ENCODE peak calls at places on chromosomes 4 and X, in nine cellular contexts. One of them, this sample, is unnamed.

GRCh38 chr4:143437937-143438336 is 75.6 kb upstream of the SMARCA5 start:
- DNase-seq in kidney: no peak
- DNase-seq in fibroblast of the conjunctiva: no peak
- DNase-seq in AML-193: no peak
- DNase-seq in bronchial epithelial cell: no peak
- DNase-seq in SK-N-SH: no peak
- DNase-seq in NCI-H1694: no peak
- DNase-seq in Panc1: no peak
- DNase-seq in stimulated activated naive CD8-positive, alpha-beta T cell treated with anti-CD3 and anti-CD28 coated beads, Interleukin-15, Interleukin-2, amounts not matched to agents 100 U/mL and 50 U/mL, for 24 hours: no peak
- DNase-seq in this sample: no peak

GRCh38 chr4:147733614-147734344 is 1.9 kb downstream of the ARHGAP10 start:
- DNase-seq in kidney: no peak
- DNase-seq in fibroblast of the conjunctiva: no peak
- DNase-seq in AML-193: peak
- DNase-seq in bronchial epithelial cell: peak
- DNase-seq in SK-N-SH: peak
- DNase-seq in NCI-H1694: no peak
- DNase-seq in Panc1: no peak
- DNase-seq in stimulated activated naive CD8-positive, alpha-beta T cell treated with anti-CD3 and anti-CD28 coated beads, Interleukin-15, Interleukin-2, amounts not matched to agents 100 U/mL and 50 U/mL, for 24 hours: no peak
- DNase-seq in this sample: no peak

GRCh38 chrX:69616520-69617203 is 749 bp downstream of the EDA start:
- DNase-seq in kidney: peak
- DNase-seq in fibroblast of the conjunctiva: no peak
- DNase-seq in AML-193: no peak
- DNase-seq in bronchial epithelial cell: no peak
- DNase-seq in SK-N-SH: peak
- DNase-seq in NCI-H1694: no peak
- DNase-seq in Panc1: no peak
- DNase-seq in stimulated activated naive CD8-positive, alpha-beta T cell treated with anti-CD3 and anti-CD28 coated beads, Interleukin-15, Interleukin-2, amounts not matched to agents 100 U/mL and 50 U/mL, for 24 hours: peak
- DNase-seq in this sample: peak

GRCh38 chrX:16638533-16638932 is 11.4 kb upstream of the S100G start:
- DNase-seq in kidney: no peak
- DNase-seq in fibroblast of the conjunctiva: no peak
- DNase-seq in AML-193: no peak
- DNase-seq in bronchial epithelial cell: no peak
- DNase-seq in SK-N-SH: no peak
- DNase-seq in NCI-H1694: no peak
- DNase-seq in Panc1: no peak
- DNase-seq in stimulated activated naive CD8-positive, alpha-beta T cell treated with anti-CD3 and anti-CD28 coated beads, Interleukin-15, Interleukin-2, amounts not matched to agents 100 U/mL and 50 U/mL, for 24 hours: no peak
- DNase-seq in this sample: no peak

GRCh38 chr4:2537011-2537830 is 774 bp downstream of the FAM193A start:
- DNase-seq in kidney: peak
- DNase-seq in fibroblast of the conjunctiva: no peak
- DNase-seq in AML-193: no peak
- DNase-seq in bronchial epithelial cell: peak
- DNase-seq in SK-N-SH: peak
- DNase-seq in NCI-H1694: no peak
- DNase-seq in Panc1: no peak
- DNase-seq in stimulated activated naive CD8-positive, alpha-beta T cell treated with anti-CD3 and anti-CD28 coated beads, Interleukin-15, Interleukin-2, amounts not matched to agents 100 U/mL and 50 U/mL, for 24 hours: peak
- DNase-seq in this sample: peak

GRCh38 chr4:8235686-8236085 is 33.9 kb upstream of the HTRA3 start:
- DNase-seq in kidney: no peak
- DNase-seq in fibroblast of the conjunctiva: no peak
- DNase-seq in AML-193: no peak
- DNase-seq in bronchial epithelial cell: no peak
- DNase-seq in SK-N-SH: no peak
- DNase-seq in NCI-H1694: no peak
- DNase-seq in Panc1: no peak
- DNase-seq in stimulated activated naive CD8-positive, alpha-beta T cell treated with anti-CD3 and anti-CD28 coated beads, Interleukin-15, Interleukin-2, amounts not matched to agents 100 U/mL and 50 U/mL, for 24 hours: no peak
- DNase-seq in this sample: no peak

GRCh38 chr4:59936566-59936965 is 1263.6 kb upstream of the ADGRL3 start:
- DNase-seq in kidney: no peak
- DNase-seq in fibroblast of the conjunctiva: no peak
- DNase-seq in AML-193: no peak
- DNase-seq in bronchial epithelial cell: no peak
- DNase-seq in SK-N-SH: no peak
- DNase-seq in NCI-H1694: no peak
- DNase-seq in Panc1: no peak
- DNase-seq in stimulated activated naive CD8-positive, alpha-beta T cell treated with anti-CD3 and anti-CD28 coated beads, Interleukin-15, Interleukin-2, amounts not matched to agents 100 U/mL and 50 U/mL, for 24 hours: no peak
- DNase-seq in this sample: no peak

GRCh38 chr4:157217708-157218107 is 2.8 kb upstream of the GRIA2 start:
- DNase-seq in kidney: no peak
- DNase-seq in fibroblast of the conjunctiva: peak
- DNase-seq in AML-193: no peak
- DNase-seq in bronchial epithelial cell: peak
- DNase-seq in SK-N-SH: peak
- DNase-seq in NCI-H1694: peak
- DNase-seq in Panc1: no peak
- DNase-seq in stimulated activated naive CD8-positive, alpha-beta T cell treated with anti-CD3 and anti-CD28 coated beads, Interleukin-15, Interleukin-2, amounts not matched to agents 100 U/mL and 50 U/mL, for 24 hours: no peak
- DNase-seq in this sample: no peak

GRCh38 chr4:67770422-67770821 is 16.2 kb upstream of the GNRHR start:
- DNase-seq in kidney: no peak
- DNase-seq in fibroblast of the conjunctiva: no peak
- DNase-seq in AML-193: no peak
- DNase-seq in bronchial epithelial cell: peak
- DNase-seq in SK-N-SH: no peak
- DNase-seq in NCI-H1694: no peak
- DNase-seq in Panc1: no peak
- DNase-seq in stimulated activated naive CD8-positive, alpha-beta T cell treated with anti-CD3 and anti-CD28 coated beads, Interleukin-15, Interleukin-2, amounts not matched to agents 100 U/mL and 50 U/mL, for 24 hours: no peak
- DNase-seq in this sample: no peak

GRCh38 chr4:169615467-169616106 is 3.2 kb upstream of the NEK1 start:
- DNase-seq in kidney: no peak
- DNase-seq in fibroblast of the conjunctiva: no peak
- DNase-seq in AML-193: no peak
- DNase-seq in bronchial epithelial cell: peak
- DNase-seq in SK-N-SH: no peak
- DNase-seq in NCI-H1694: no peak
- DNase-seq in Panc1: no peak
- DNase-seq in stimulated activated naive CD8-positive, alpha-beta T cell treated with anti-CD3 and anti-CD28 coated beads, Interleukin-15, Interleukin-2, amounts not matched to agents 100 U/mL and 50 U/mL, for 24 hours: no peak
- DNase-seq in this sample: no peak

GRCh38 chr4:41594439-41594838 is 56.5 kb downstream of the LIMCH1 start:
- DNase-seq in kidney: no peak
- DNase-seq in fibroblast of the conjunctiva: no peak
- DNase-seq in AML-193: no peak
- DNase-seq in bronchial epithelial cell: no peak
- DNase-seq in SK-N-SH: no peak
- DNase-seq in NCI-H1694: no peak
- DNase-seq in Panc1: no peak
- DNase-seq in stimulated activated naive CD8-positive, alpha-beta T cell treated with anti-CD3 and anti-CD28 coated beads, Interleukin-15, Interleukin-2, amounts not matched to agents 100 U/mL and 50 U/mL, for 24 hours: no peak
- DNase-seq in this sample: no peak

GRCh38 chr4:52290468-52290867 is 239.4 kb downstream of the SPATA18 start:
- DNase-seq in kidney: no peak
- DNase-seq in fibroblast of the conjunctiva: no peak
- DNase-seq in AML-193: no peak
- DNase-seq in bronchial epithelial cell: no peak
- DNase-seq in SK-N-SH: no peak
- DNase-seq in NCI-H1694: peak
- DNase-seq in Panc1: no peak
- DNase-seq in stimulated activated naive CD8-positive, alpha-beta T cell treated with anti-CD3 and anti-CD28 coated beads, Interleukin-15, Interleukin-2, amounts not matched to agents 100 U/mL and 50 U/mL, for 24 hours: no peak
- DNase-seq in this sample: no peak

GRCh38 chrX:121958886-121959285 is 911.5 kb downstream of the GLUD2 start:
- DNase-seq in kidney: no peak
- DNase-seq in fibroblast of the conjunctiva: no peak
- DNase-seq in AML-193: no peak
- DNase-seq in bronchial epithelial cell: peak
- DNase-seq in SK-N-SH: no peak
- DNase-seq in NCI-H1694: no peak
- DNase-seq in Panc1: no peak
- DNase-seq in stimulated activated naive CD8-positive, alpha-beta T cell treated with anti-CD3 and anti-CD28 coated beads, Interleukin-15, Interleukin-2, amounts not matched to agents 100 U/mL and 50 U/mL, for 24 hours: no peak
- DNase-seq in this sample: no peak

GRCh38 chrX:70280573-70280972 is 1.4 kb upstream of the RAB41 start:
- DNase-seq in kidney: no peak
- DNase-seq in fibroblast of the conjunctiva: no peak
- DNase-seq in AML-193: no peak
- DNase-seq in bronchial epithelial cell: no peak
- DNase-seq in SK-N-SH: no peak
- DNase-seq in NCI-H1694: no peak
- DNase-seq in Panc1: no peak
- DNase-seq in stimulated activated naive CD8-positive, alpha-beta T cell treated with anti-CD3 and anti-CD28 coated beads, Interleukin-15, Interleukin-2, amounts not matched to agents 100 U/mL and 50 U/mL, for 24 hours: no peak
- DNase-seq in this sample: no peak

GRCh38 chrX:122188751-122189150 is 995.3 kb upstream of the GRIA3 start:
- DNase-seq in kidney: no peak
- DNase-seq in fibroblast of the conjunctiva: no peak
- DNase-seq in AML-193: no peak
- DNase-seq in bronchial epithelial cell: peak
- DNase-seq in SK-N-SH: no peak
- DNase-seq in NCI-H1694: no peak
- DNase-seq in Panc1: no peak
- DNase-seq in stimulated activated naive CD8-positive, alpha-beta T cell treated with anti-CD3 and anti-CD28 coated beads, Interleukin-15, Interleukin-2, amounts not matched to agents 100 U/mL and 50 U/mL, for 24 hours: no peak
- DNase-seq in this sample: no peak

GRCh38 chr4:142845293-142846070 is 619 bp downstream of the INPP4B start:
- DNase-seq in kidney: peak
- DNase-seq in fibroblast of the conjunctiva: no peak
- DNase-seq in AML-193: no peak
- DNase-seq in bronchial epithelial cell: no peak
- DNase-seq in SK-N-SH: peak
- DNase-seq in NCI-H1694: no peak
- DNase-seq in Panc1: no peak
- DNase-seq in stimulated activated naive CD8-positive, alpha-beta T cell treated with anti-CD3 and anti-CD28 coated beads, Interleukin-15, Interleukin-2, amounts not matched to agents 100 U/mL and 50 U/mL, for 24 hours: peak
- DNase-seq in this sample: peak

GRCh38 chrX:148658115-148658725 is 157.8 kb downstream of the AFF2 start:
- DNase-seq in kidney: no peak
- DNase-seq in fibroblast of the conjunctiva: no peak
- DNase-seq in AML-193: no peak
- DNase-seq in bronchial epithelial cell: no peak
- DNase-seq in SK-N-SH: no peak
- DNase-seq in NCI-H1694: no peak
- DNase-seq in Panc1: no peak
- DNase-seq in stimulated activated naive CD8-positive, alpha-beta T cell treated with anti-CD3 and anti-CD28 coated beads, Interleukin-15, Interleukin-2, amounts not matched to agents 100 U/mL and 50 U/mL, for 24 hours: no peak
- DNase-seq in this sample: no peak

GRCh38 chr4:2286904-2287593 is 25.1 kb upstream of the MXD4 start:
- DNase-seq in kidney: peak
- DNase-seq in fibroblast of the conjunctiva: no peak
- DNase-seq in AML-193: no peak
- DNase-seq in bronchial epithelial cell: no peak
- DNase-seq in SK-N-SH: no peak
- DNase-seq in NCI-H1694: no peak
- DNase-seq in Panc1: no peak
- DNase-seq in stimulated activated naive CD8-positive, alpha-beta T cell treated with anti-CD3 and anti-CD28 coated beads, Interleukin-15, Interleukin-2, amounts not matched to agents 100 U/mL and 50 U/mL, for 24 hours: no peak
- DNase-seq in this sample: peak

GRCh38 chr4:137226900-137227299 is 305.4 kb downstream of the PCDH18 start:
- DNase-seq in kidney: no peak
- DNase-seq in fibroblast of the conjunctiva: no peak
- DNase-seq in AML-193: no peak
- DNase-seq in bronchial epithelial cell: peak
- DNase-seq in SK-N-SH: peak
- DNase-seq in NCI-H1694: no peak
- DNase-seq in Panc1: no peak
- DNase-seq in stimulated activated naive CD8-positive, alpha-beta T cell treated with anti-CD3 and anti-CD28 coated beads, Interleukin-15, Interleukin-2, amounts not matched to agents 100 U/mL and 50 U/mL, for 24 hours: no peak
- DNase-seq in this sample: no peak

GRCh38 chr4:158065176-158065575 is 107.6 kb downstream of the GASK1B start:
- DNase-seq in kidney: no peak
- DNase-seq in fibroblast of the conjunctiva: no peak
- DNase-seq in AML-193: no peak
- DNase-seq in bronchial epithelial cell: no peak
- DNase-seq in SK-N-SH: no peak
- DNase-seq in NCI-H1694: no peak
- DNase-seq in Panc1: no peak
- DNase-seq in stimulated activated naive CD8-positive, alpha-beta T cell treated with anti-CD3 and anti-CD28 coated beads, Interleukin-15, Interleukin-2, amounts not matched to agents 100 U/mL and 50 U/mL, for 24 hours: no peak
- DNase-seq in this sample: no peak

GRCh38 chr4:145839151-145839550 is 99.5 kb downstream of the ZNF827 start:
- DNase-seq in kidney: no peak
- DNase-seq in fibroblast of the conjunctiva: no peak
- DNase-seq in AML-193: no peak
- DNase-seq in bronchial epithelial cell: no peak
- DNase-seq in SK-N-SH: no peak
- DNase-seq in NCI-H1694: no peak
- DNase-seq in Panc1: no peak
- DNase-seq in stimulated activated naive CD8-positive, alpha-beta T cell treated with anti-CD3 and anti-CD28 coated beads, Interleukin-15, Interleukin-2, amounts not matched to agents 100 U/mL and 50 U/mL, for 24 hours: no peak
- DNase-seq in this sample: no peak

GRCh38 chr4:186118582-186118981 is 14.1 kb downstream of the FAM149A start:
- DNase-seq in kidney: no peak
- DNase-seq in fibroblast of the conjunctiva: no peak
- DNase-seq in AML-193: no peak
- DNase-seq in bronchial epithelial cell: no peak
- DNase-seq in SK-N-SH: no peak
- DNase-seq in NCI-H1694: no peak
- DNase-seq in Panc1: no peak
- DNase-seq in stimulated activated naive CD8-positive, alpha-beta T cell treated with anti-CD3 and anti-CD28 coated beads, Interleukin-15, Interleukin-2, amounts not matched to agents 100 U/mL and 50 U/mL, for 24 hours: no peak
- DNase-seq in this sample: no peak

GRCh38 chr4:24743931-24744330 is 51.4 kb upstream of the SOD3 start:
- DNase-seq in kidney: no peak
- DNase-seq in fibroblast of the conjunctiva: no peak
- DNase-seq in AML-193: no peak
- DNase-seq in bronchial epithelial cell: no peak
- DNase-seq in SK-N-SH: no peak
- DNase-seq in NCI-H1694: no peak
- DNase-seq in Panc1: no peak
- DNase-seq in stimulated activated naive CD8-positive, alpha-beta T cell treated with anti-CD3 and anti-CD28 coated beads, Interleukin-15, Interleukin-2, amounts not matched to agents 100 U/mL and 50 U/mL, for 24 hours: no peak
- DNase-seq in this sample: no peak

GRCh38 chr4:176538217-176538925 is 218.6 kb downstream of the SPCS3 start:
- DNase-seq in kidney: no peak
- DNase-seq in fibroblast of the conjunctiva: peak
- DNase-seq in AML-193: no peak
- DNase-seq in bronchial epithelial cell: peak
- DNase-seq in SK-N-SH: no peak
- DNase-seq in NCI-H1694: no peak
- DNase-seq in Panc1: no peak
- DNase-seq in stimulated activated naive CD8-positive, alpha-beta T cell treated with anti-CD3 and anti-CD28 coated beads, Interleukin-15, Interleukin-2, amounts not matched to agents 100 U/mL and 50 U/mL, for 24 hours: no peak
- DNase-seq in this sample: no peak

GRCh38 chr4:107482546-107482945 is 237.5 kb downstream of the PAPSS1 start:
- DNase-seq in kidney: no peak
- DNase-seq in fibroblast of the conjunctiva: no peak
- DNase-seq in AML-193: no peak
- DNase-seq in bronchial epithelial cell: no peak
- DNase-seq in SK-N-SH: no peak
- DNase-seq in NCI-H1694: no peak
- DNase-seq in Panc1: no peak
- DNase-seq in stimulated activated naive CD8-positive, alpha-beta T cell treated with anti-CD3 and anti-CD28 coated beads, Interleukin-15, Interleukin-2, amounts not matched to agents 100 U/mL and 50 U/mL, for 24 hours: no peak
- DNase-seq in this sample: no peak

GRCh38 chrX:9995855-9996339 is 28.7 kb downstream of the CLDN34 start:
- DNase-seq in kidney: peak
- DNase-seq in fibroblast of the conjunctiva: peak
- DNase-seq in AML-193: peak
- DNase-seq in bronchial epithelial cell: peak
- DNase-seq in SK-N-SH: peak
- DNase-seq in NCI-H1694: peak
- DNase-seq in Panc1: no peak
- DNase-seq in stimulated activated naive CD8-positive, alpha-beta T cell treated with anti-CD3 and anti-CD28 coated beads, Interleukin-15, Interleukin-2, amounts not matched to agents 100 U/mL and 50 U/mL, for 24 hours: peak
- DNase-seq in this sample: peak

GRCh38 chrX:70043685-70044084 is 6.1 kb downstream of the AWAT2 start:
- DNase-seq in kidney: no peak
- DNase-seq in fibroblast of the conjunctiva: no peak
- DNase-seq in AML-193: no peak
- DNase-seq in bronchial epithelial cell: no peak
- DNase-seq in SK-N-SH: no peak
- DNase-seq in NCI-H1694: no peak
- DNase-seq in Panc1: no peak
- DNase-seq in stimulated activated naive CD8-positive, alpha-beta T cell treated with anti-CD3 and anti-CD28 coated beads, Interleukin-15, Interleukin-2, amounts not matched to agents 100 U/mL and 50 U/mL, for 24 hours: no peak
- DNase-seq in this sample: peak

GRCh38 chr4:7607156-7607910 is 172.6 kb upstream of the PSAPL1 start:
- DNase-seq in kidney: peak
- DNase-seq in fibroblast of the conjunctiva: no peak
- DNase-seq in AML-193: no peak
- DNase-seq in bronchial epithelial cell: no peak
- DNase-seq in SK-N-SH: no peak
- DNase-seq in NCI-H1694: no peak
- DNase-seq in Panc1: no peak
- DNase-seq in stimulated activated naive CD8-positive, alpha-beta T cell treated with anti-CD3 and anti-CD28 coated beads, Interleukin-15, Interleukin-2, amounts not matched to agents 100 U/mL and 50 U/mL, for 24 hours: no peak
- DNase-seq in this sample: no peak

GRCh38 chrX:27775984-27776383 is 31.8 kb upstream of the MAGEB10 start:
- DNase-seq in kidney: no peak
- DNase-seq in fibroblast of the conjunctiva: no peak
- DNase-seq in AML-193: no peak
- DNase-seq in bronchial epithelial cell: no peak
- DNase-seq in SK-N-SH: no peak
- DNase-seq in NCI-H1694: no peak
- DNase-seq in Panc1: no peak
- DNase-seq in stimulated activated naive CD8-positive, alpha-beta T cell treated with anti-CD3 and anti-CD28 coated beads, Interleukin-15, Interleukin-2, amounts not matched to agents 100 U/mL and 50 U/mL, for 24 hours: no peak
- DNase-seq in this sample: no peak

GRCh38 chr4:154578919-154579318 is 11.6 kb downstream of the FGA start:
- DNase-seq in kidney: no peak
- DNase-seq in fibroblast of the conjunctiva: no peak
- DNase-seq in AML-193: no peak
- DNase-seq in bronchial epithelial cell: peak
- DNase-seq in SK-N-SH: no peak
- DNase-seq in NCI-H1694: no peak
- DNase-seq in Panc1: no peak
- DNase-seq in stimulated activated naive CD8-positive, alpha-beta T cell treated with anti-CD3 and anti-CD28 coated beads, Interleukin-15, Interleukin-2, amounts not matched to agents 100 U/mL and 50 U/mL, for 24 hours: no peak
- DNase-seq in this sample: no peak

GRCh38 chr4:118033148-118034060 is 882 bp upstream of the NDST3 start:
- DNase-seq in kidney: peak
- DNase-seq in fibroblast of the conjunctiva: no peak
- DNase-seq in AML-193: peak
- DNase-seq in bronchial epithelial cell: peak
- DNase-seq in SK-N-SH: peak
- DNase-seq in NCI-H1694: peak
- DNase-seq in Panc1: no peak
- DNase-seq in stimulated activated naive CD8-positive, alpha-beta T cell treated with anti-CD3 and anti-CD28 coated beads, Interleukin-15, Interleukin-2, amounts not matched to agents 100 U/mL and 50 U/mL, for 24 hours: peak
- DNase-seq in this sample: peak